ENCODE peak calls at places on chromosome 4, in nine cellular contexts. One of them, this sample, is unnamed. For H3K4me1, the result is how much of the 10 kb centered on the place peaks cover.

GRCh38 chr4:128394778-128395177 is 107.2 kb upstream of the PGRMC2 start:
- DNase-seq in psoas muscle: peak
- DNase-seq in stomach: no peak
- DNase-seq in IMR-90: peak
- DNase-seq in lung: no peak
- DNase-seq in HCT116: no peak
- DNase-seq in body of pancreas: no peak
- DNase-seq in cardiac muscle cell: peak
- DNase-seq in GM23248: peak
- DNase-seq in this sample: no peak

GRCh38 chr4:71259911-71260331 is 78.9 kb upstream of the SLC4A4 start:
- DNase-seq in IMR-90: no peak
- DNase-seq in lung: no peak
- DNase-seq in psoas muscle: no peak
- DNase-seq in stomach: no peak
- DNase-seq in cardiac muscle cell: no peak
- DNase-seq in body of pancreas: peak
- DNase-seq in GM23248: no peak
- DNase-seq in HCT116: no peak
- DNase-seq in this sample: no peak

GRCh38 chr4:99817310-99817885 is 771 bp downstream of the DAPP1 start:
- DNase-seq in IMR-90: no peak
- DNase-seq in body of pancreas: no peak
- DNase-seq in cardiac muscle cell: no peak
- DNase-seq in stomach: no peak
- DNase-seq in lung: no peak
- DNase-seq in HCT116: no peak
- DNase-seq in psoas muscle: no peak
- DNase-seq in GM23248: no peak
- DNase-seq in this sample: no peak

GRCh38 chr4:147773261-147774184 is 41.6 kb downstream of the ARHGAP10 start:
- DNase-seq in HCT116: no peak
- DNase-seq in IMR-90: peak
- DNase-seq in body of pancreas: no peak
- DNase-seq in psoas muscle: no peak
- DNase-seq in stomach: no peak
- DNase-seq in cardiac muscle cell: no peak
- DNase-seq in lung: no peak
- DNase-seq in GM23248: peak
- DNase-seq in this sample: peak

GRCh38 chr4:12961713-12962112 is 522.4 kb downstream of the RAB28 start:
- DNase-seq in body of pancreas: no peak
- DNase-seq in stomach: no peak
- DNase-seq in GM23248: no peak
- DNase-seq in cardiac muscle cell: no peak
- DNase-seq in psoas muscle: no peak
- DNase-seq in HCT116: no peak
- DNase-seq in IMR-90: no peak
- DNase-seq in lung: no peak
- DNase-seq in this sample: no peak

GRCh38 chr4:1685604-1686150 is 1.6 kb upstream of the FAM53A start:
- DNase-seq in HCT116: no peak
- DNase-seq in cardiac muscle cell: no peak
- DNase-seq in lung: no peak
- DNase-seq in IMR-90: no peak
- DNase-seq in stomach: no peak
- DNase-seq in psoas muscle: no peak
- DNase-seq in GM23248: no peak
- DNase-seq in body of pancreas: no peak
- DNase-seq in this sample: no peak

GRCh38 chr4:186029731-186030421 is 39.1 kb upstream of the TLR3 start:
- DNase-seq in psoas muscle: peak
- DNase-seq in GM23248: peak
- DNase-seq in IMR-90: peak
- DNase-seq in cardiac muscle cell: peak
- DNase-seq in stomach: peak
- DNase-seq in HCT116: no peak
- DNase-seq in lung: peak
- DNase-seq in body of pancreas: peak
- DNase-seq in this sample: no peak

GRCh38 chr4:15665738-15666365 is 10.7 kb upstream of the FBXL5 start:
- DNase-seq in cardiac muscle cell: peak
- DNase-seq in GM23248: peak
- DNase-seq in IMR-90: peak
- DNase-seq in body of pancreas: peak
- DNase-seq in psoas muscle: no peak
- DNase-seq in HCT116: peak
- DNase-seq in stomach: no peak
- DNase-seq in lung: no peak
- DNase-seq in this sample: peak

GRCh38 chr4:87278335-87278794 is 44.3 kb downstream of the HSD17B13 start:
- DNase-seq in stomach: no peak
- DNase-seq in GM23248: no peak
- DNase-seq in HCT116: no peak
- DNase-seq in lung: no peak
- DNase-seq in body of pancreas: no peak
- DNase-seq in cardiac muscle cell: no peak
- DNase-seq in psoas muscle: no peak
- DNase-seq in IMR-90: no peak
- DNase-seq in this sample: no peak

GRCh38 chr4:176489001-176489400 is 169.2 kb downstream of the SPCS3 start:
- DNase-seq in body of pancreas: no peak
- DNase-seq in cardiac muscle cell: no peak
- DNase-seq in GM23248: no peak
- DNase-seq in psoas muscle: no peak
- DNase-seq in lung: no peak
- DNase-seq in IMR-90: no peak
- DNase-seq in stomach: no peak
- DNase-seq in HCT116: no peak
- DNase-seq in this sample: no peak

DNA sequence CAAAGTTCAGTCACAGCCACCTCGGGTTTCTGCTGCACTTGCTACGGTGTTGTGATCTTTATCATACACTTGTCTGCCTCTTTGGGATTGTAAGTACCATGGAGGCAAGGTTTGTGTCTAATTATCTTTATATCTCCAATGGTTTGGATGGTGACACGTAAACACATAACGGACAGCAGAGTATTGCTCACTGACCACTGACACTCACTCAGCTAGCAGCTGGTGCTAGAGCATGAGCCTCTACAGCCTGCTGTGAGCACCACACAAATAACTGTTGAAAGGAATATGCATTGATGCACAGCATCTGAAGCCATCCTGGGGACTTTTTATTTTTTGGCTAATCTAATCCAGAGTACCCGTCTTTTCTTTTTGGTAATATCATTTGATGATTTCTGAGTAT is 156.0 kb downstream of the DCLK2 start:
- DNase-seq in cardiac muscle cell: no peak
- DNase-seq in IMR-90: peak
- DNase-seq in psoas muscle: no peak
- DNase-seq in HCT116: no peak
- DNase-seq in GM23248: peak
- DNase-seq in lung: no peak
- DNase-seq in stomach: no peak
- DNase-seq in body of pancreas: no peak
- DNase-seq in this sample: no peak
- H3K4me1 ChIP-seq in cardiac muscle cell: under half
- H3K4me1 ChIP-seq in IMR-90: under half
- H3K4me1 ChIP-seq in psoas muscle: under half
- H3K4me1 ChIP-seq in HCT116: under half
- H3K4me1 ChIP-seq in GM23248: under half
- H3K4me1 ChIP-seq in lung: under half
- H3K4me1 ChIP-seq in stomach: under half
- H3K4me1 ChIP-seq in body of pancreas: under half
- H3K4me1 ChIP-seq in this sample: under half

DNA sequence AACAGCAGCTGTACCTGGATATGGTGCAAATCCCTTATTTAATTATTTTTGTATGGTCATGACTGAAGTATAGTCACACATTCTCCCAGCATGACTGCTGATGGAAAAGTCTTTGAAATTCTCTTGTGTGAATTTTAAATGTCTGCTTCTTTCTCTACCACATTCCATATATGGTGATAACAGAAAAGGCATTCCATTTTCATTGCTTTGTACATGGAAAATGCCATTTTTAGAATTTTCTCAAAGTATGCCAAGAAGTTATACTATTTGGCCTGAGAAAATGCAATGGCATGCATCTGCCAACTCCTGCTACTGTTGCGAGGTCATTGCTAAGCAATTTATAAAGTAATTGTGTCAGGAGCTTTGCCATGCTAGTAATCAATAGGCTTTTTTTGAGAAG is 302.1 kb upstream of the ARSJ start:
- DNase-seq in GM23248: peak
- DNase-seq in stomach: no peak
- DNase-seq in body of pancreas: no peak
- DNase-seq in HCT116: no peak
- DNase-seq in psoas muscle: no peak
- DNase-seq in cardiac muscle cell: peak
- DNase-seq in lung: no peak
- DNase-seq in IMR-90: peak
- DNase-seq in this sample: no peak
- H3K27ac ChIP-seq in GM23248: peak
- H3K27ac ChIP-seq in stomach: no peak
- H3K27ac ChIP-seq in body of pancreas: no peak
- H3K27ac ChIP-seq in HCT116: no peak
- H3K27ac ChIP-seq in psoas muscle: no peak
- H3K27ac ChIP-seq in cardiac muscle cell: no peak
- H3K27ac ChIP-seq in lung: no peak
- H3K27ac ChIP-seq in IMR-90: peak
- H3K27ac ChIP-seq in this sample: no peak

GRCh38 chr4:6929735-6930464 is 20.3 kb downstream of the TBC1D14 start:
- DNase-seq in IMR-90: no peak
- DNase-seq in body of pancreas: no peak
- DNase-seq in stomach: no peak
- DNase-seq in GM23248: no peak
- DNase-seq in lung: no peak
- DNase-seq in HCT116: no peak
- DNase-seq in psoas muscle: no peak
- DNase-seq in cardiac muscle cell: no peak
- DNase-seq in this sample: peak
- H3K4me1 ChIP-seq in IMR-90: under half
- H3K4me1 ChIP-seq in body of pancreas: under half
- H3K4me1 ChIP-seq in stomach: half or more
- H3K4me1 ChIP-seq in GM23248: under half
- H3K4me1 ChIP-seq in lung: under half
- H3K4me1 ChIP-seq in HCT116: under half
- H3K4me1 ChIP-seq in psoas muscle: under half
- H3K4me1 ChIP-seq in cardiac muscle cell: under half
- H3K4me1 ChIP-seq in this sample: under half

DNA sequence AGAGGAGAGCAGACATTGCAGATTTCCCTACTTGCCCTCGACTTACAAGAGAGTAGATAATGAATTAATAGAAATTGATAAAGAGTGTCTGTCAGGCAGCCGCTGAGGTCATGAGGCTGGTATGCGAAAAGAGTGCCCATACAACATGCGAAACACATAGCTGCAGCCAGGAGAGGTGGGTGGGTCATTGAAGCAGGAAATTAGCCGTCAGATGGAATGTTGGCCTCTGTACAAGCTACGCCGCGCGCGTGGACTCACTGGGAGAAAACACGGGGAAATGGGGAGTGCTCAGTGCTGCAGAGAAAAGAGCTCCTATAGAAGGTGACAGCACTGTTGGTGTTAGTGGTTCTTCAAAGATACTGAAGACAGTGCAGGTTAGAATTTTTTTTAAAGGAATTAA is 125.1 kb downstream of the RAPGEF2 start:
- DNase-seq in GM23248: peak
- DNase-seq in body of pancreas: peak
- DNase-seq in lung: peak
- DNase-seq in psoas muscle: peak
- DNase-seq in IMR-90: peak
- DNase-seq in cardiac muscle cell: peak
- DNase-seq in stomach: peak
- DNase-seq in HCT116: peak
- DNase-seq in this sample: peak
- H3K27ac ChIP-seq in GM23248: peak
- H3K27ac ChIP-seq in body of pancreas: peak
- H3K27ac ChIP-seq in lung: peak
- H3K27ac ChIP-seq in psoas muscle: peak
- H3K27ac ChIP-seq in IMR-90: peak
- H3K27ac ChIP-seq in cardiac muscle cell: peak
- H3K27ac ChIP-seq in stomach: peak
- H3K27ac ChIP-seq in HCT116: no peak
- H3K27ac ChIP-seq in this sample: peak

GRCh38 chr4:74635490-74636123 is 158.7 kb downstream of the BTC start:
- DNase-seq in cardiac muscle cell: no peak
- DNase-seq in IMR-90: no peak
- DNase-seq in lung: no peak
- DNase-seq in GM23248: no peak
- DNase-seq in HCT116: peak
- DNase-seq in psoas muscle: no peak
- DNase-seq in stomach: no peak
- DNase-seq in body of pancreas: no peak
- DNase-seq in this sample: no peak
- H3K4me1 ChIP-seq in cardiac muscle cell: under half
- H3K4me1 ChIP-seq in IMR-90: under half
- H3K4me1 ChIP-seq in lung: under half
- H3K4me1 ChIP-seq in GM23248: under half
- H3K4me1 ChIP-seq in HCT116: half or more
- H3K4me1 ChIP-seq in psoas muscle: under half
- H3K4me1 ChIP-seq in stomach: under half
- H3K4me1 ChIP-seq in body of pancreas: under half
- H3K4me1 ChIP-seq in this sample: under half

DNA sequence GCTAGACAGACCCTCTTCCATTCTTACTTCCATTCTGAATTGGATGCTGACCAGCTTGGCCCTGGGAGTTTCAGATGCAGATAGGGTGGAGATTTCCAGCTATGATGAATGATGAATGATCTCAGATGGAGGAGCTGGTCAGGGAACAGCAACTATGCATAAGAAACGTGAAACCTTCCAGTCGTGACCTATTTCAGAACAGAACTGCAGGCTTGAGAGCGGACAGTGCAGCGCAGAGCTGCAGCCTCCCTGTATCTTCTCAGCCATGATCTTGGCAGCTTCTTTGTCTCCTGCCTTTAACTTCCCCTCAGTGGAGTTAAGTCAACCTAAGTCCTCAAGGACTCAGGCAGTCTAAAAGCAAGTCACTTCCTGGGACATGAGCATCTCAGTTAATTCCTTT is 43.3 kb upstream of the HAND2 start:
- DNase-seq in GM23248: no peak
- DNase-seq in IMR-90: no peak
- DNase-seq in body of pancreas: no peak
- DNase-seq in lung: no peak
- DNase-seq in stomach: no peak
- DNase-seq in cardiac muscle cell: no peak
- DNase-seq in psoas muscle: no peak
- DNase-seq in HCT116: no peak
- DNase-seq in this sample: no peak
- H3K27ac ChIP-seq in GM23248: no peak
- H3K27ac ChIP-seq in IMR-90: no peak
- H3K27ac ChIP-seq in body of pancreas: no peak
- H3K27ac ChIP-seq in lung: no peak
- H3K27ac ChIP-seq in stomach: no peak
- H3K27ac ChIP-seq in cardiac muscle cell: no peak
- H3K27ac ChIP-seq in psoas muscle: no peak
- H3K27ac ChIP-seq in HCT116: no peak
- H3K27ac ChIP-seq in this sample: no peak

DNA sequence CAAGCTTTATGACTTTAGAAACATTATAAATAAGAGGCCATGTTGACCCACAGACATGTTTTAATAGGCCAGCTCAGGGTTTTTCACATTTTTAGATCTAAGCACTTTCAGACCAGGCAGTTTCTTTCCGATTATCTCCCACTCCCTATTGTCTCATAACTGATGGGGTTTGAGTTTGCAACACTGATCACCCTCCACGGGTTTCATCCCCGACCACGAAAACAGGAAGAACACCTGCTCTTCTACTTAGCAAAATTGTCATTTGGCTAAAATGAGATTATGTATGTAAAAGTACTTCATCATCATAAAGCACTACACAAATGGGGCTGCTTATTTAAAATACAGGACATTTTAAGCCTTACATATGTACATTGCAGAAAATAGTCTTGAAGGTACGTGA is 407.9 kb downstream of the HNRNPD start:
- DNase-seq in stomach: no peak
- DNase-seq in lung: no peak
- DNase-seq in psoas muscle: no peak
- DNase-seq in HCT116: no peak
- DNase-seq in GM23248: no peak
- DNase-seq in IMR-90: no peak
- DNase-seq in body of pancreas: no peak
- DNase-seq in cardiac muscle cell: no peak
- DNase-seq in this sample: no peak
- H3K4me1 ChIP-seq in stomach: under half
- H3K4me1 ChIP-seq in lung: under half
- H3K4me1 ChIP-seq in psoas muscle: under half
- H3K4me1 ChIP-seq in HCT116: under half
- H3K4me1 ChIP-seq in GM23248: under half
- H3K4me1 ChIP-seq in IMR-90: under half
- H3K4me1 ChIP-seq in body of pancreas: under half
- H3K4me1 ChIP-seq in cardiac muscle cell: under half
- H3K4me1 ChIP-seq in this sample: under half